ENCODE peak calls at places on chromosomes 11 and 22, in eight cellular contexts. R, S, J, L, W, C, N and H are unnamed samples.

GRCh38 chr11:65571940-65572339 is 398 bp upstream of the FAM89B start:
- DNase-seq in R (no peak), S (no peak), J (no peak), L (peak; percentile 88), W (no peak), C (peak; percentile 44), N (peak; percentile 82), H (peak; percentile 56)

GRCh38 chr22:36223504-36223903 is 15.8 kb downstream of the APOL2 start:
- DNase-seq in R (no peak), S (no peak), J (no peak), L (no peak), W (no peak), C (no peak), N (no peak), H (no peak)

GRCh38 chr11:107844041-107844440 is 14.5 kb downstream of the SLC35F2 start:
- DNase-seq in R (no peak), S (no peak), J (no peak), L (no peak), W (no peak), C (peak; percentile 52), N (no peak), H (peak; percentile 91)

GRCh38 chr11:120793806-120794479 is 230.0 kb upstream of the TBCEL start:
- DNase-seq in R (no peak), S (no peak), J (no peak), L (no peak), W (no peak), C (no peak), N (no peak), H (no peak)

GRCh38 chr22:38016182-38017078 is 32.1 kb upstream of the SOX10 start:
- DNase-seq in R (peak; percentile 73), S (no peak), J (no peak), L (peak; percentile 70), W (no peak), C (peak; percentile 58), N (no peak), H (no peak)

GRCh38 chr11:3893311-3893710 is 37.8 kb downstream of the STIM1 start:
- DNase-seq in R (no peak), S (no peak), J (no peak), L (no peak), W (no peak), C (no peak), N (no peak), H (no peak)

GRCh38 chr11:66617148-66617814 is 851 bp downstream of the RBM14 start:
- DNase-seq in R (peak; percentile 83), S (no peak), J (peak; percentile 92), L (no peak), W (peak; percentile 95), C (no peak), N (no peak), H (no peak)

GRCh38 chr11:133928628-133929059 is 28.1 kb downstream of the IGSF9B start:
- DNase-seq in R (no peak), S (no peak), J (no peak), L (peak; percentile 63), W (no peak), C (no peak), N (peak; percentile 64), H (no peak)

GRCh38 chr11:6864436-6864835 is 1.6 kb downstream of the OR10A2 start:
- DNase-seq in R (no peak), S (no peak), J (no peak), L (no peak), W (no peak), C (peak; percentile 58), N (no peak), H (no peak)

GRCh38 chr11:125932301-125932700 is 13.5 kb upstream of the VSIG10L2 start:
- DNase-seq in R (no peak), S (no peak), J (no peak), L (no peak), W (no peak), C (no peak), N (no peak), H (no peak)

GRCh38 chr11:31442086-31442485 is 67.3 kb downstream of the IMMP1L start:
- DNase-seq in R (no peak), S (no peak), J (no peak), L (no peak), W (no peak), C (no peak), N (no peak), H (no peak)

DNA sequence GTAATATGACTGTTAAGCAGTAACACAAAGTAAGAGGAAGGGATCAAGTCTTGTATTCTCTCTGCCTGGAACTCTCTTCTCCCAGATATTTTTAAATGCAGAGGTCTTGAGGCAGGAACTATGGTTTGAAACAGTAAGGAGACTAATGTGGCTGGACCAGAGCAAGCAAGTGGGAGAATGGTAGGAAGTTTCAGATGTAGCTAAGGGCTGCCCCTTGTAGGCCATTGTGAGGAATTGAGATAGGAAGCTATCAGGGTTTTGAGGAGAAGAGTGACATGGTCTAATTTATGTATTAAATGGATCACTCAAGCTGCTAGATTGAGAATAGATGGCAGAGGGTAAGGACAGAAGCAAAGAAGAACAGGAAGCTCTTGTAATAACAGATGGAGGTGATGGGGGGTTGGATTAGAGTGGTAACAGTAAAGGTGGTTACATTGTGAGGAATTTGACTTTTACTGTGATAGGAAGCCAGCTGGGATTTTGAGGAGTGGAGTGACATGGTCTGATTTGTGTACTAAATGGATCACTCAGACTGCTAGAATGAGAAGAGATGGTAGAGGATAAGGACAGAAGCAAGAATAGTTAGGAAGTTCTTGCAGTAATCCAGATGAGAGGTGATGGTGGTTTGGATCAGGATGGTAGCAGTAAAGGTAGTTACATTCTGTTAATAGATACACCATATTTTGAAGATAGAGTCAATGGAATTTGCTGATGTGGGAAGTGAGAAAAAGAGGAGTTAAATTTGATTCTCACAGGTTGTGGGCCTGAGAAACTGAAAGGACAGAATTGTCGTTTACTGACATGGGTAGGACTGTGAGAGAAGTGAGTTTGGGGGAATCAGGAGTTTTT is 63.0 kb downstream of the HIPK3 start:
- DNase-seq in R (no peak), S (no peak), J (no peak), L (no peak), W (no peak), C (no peak), N (no peak), H (no peak)
- H3K4me1 ChIP-seq in R (peaks cover 15% of the 10 kb centered on the region), S (peaks cover 14% of the 10 kb centered on the region), J (peaks cover 56% of the 10 kb centered on the region), L (peaks cover 2% of the 10 kb centered on the region), W (peaks cover 15% of the 10 kb centered on the region), C (peaks cover 16% of the 10 kb centered on the region), N (no peaks in the 10 kb centered on the region), H (no peaks in the 10 kb centered on the region)

GRCh38 chr11:70322653-70323052 is 52.2 kb downstream of the PPFIA1 start:
- DNase-seq in R (no peak), S (no peak), J (no peak), L (no peak), W (no peak), C (no peak), N (no peak), H (no peak)

GRCh38 chr11:70324354-70325115 is 54.0 kb downstream of the PPFIA1 start:
- DNase-seq in R (no peak), S (no peak), J (no peak), L (no peak), W (no peak), C (no peak), N (no peak), H (no peak)

GRCh38 chr11:70326365-70326803 is 55.9 kb downstream of the PPFIA1 start:
- DNase-seq in R (no peak), S (no peak), J (no peak), L (no peak), W (no peak), C (peak; percentile 70), N (no peak), H (no peak)

GRCh38 chr11:70326843-70327242 is 56.4 kb downstream of the PPFIA1 start:
- DNase-seq in R (no peak), S (no peak), J (no peak), L (no peak), W (no peak), C (no peak), N (no peak), H (no peak)

DNA sequence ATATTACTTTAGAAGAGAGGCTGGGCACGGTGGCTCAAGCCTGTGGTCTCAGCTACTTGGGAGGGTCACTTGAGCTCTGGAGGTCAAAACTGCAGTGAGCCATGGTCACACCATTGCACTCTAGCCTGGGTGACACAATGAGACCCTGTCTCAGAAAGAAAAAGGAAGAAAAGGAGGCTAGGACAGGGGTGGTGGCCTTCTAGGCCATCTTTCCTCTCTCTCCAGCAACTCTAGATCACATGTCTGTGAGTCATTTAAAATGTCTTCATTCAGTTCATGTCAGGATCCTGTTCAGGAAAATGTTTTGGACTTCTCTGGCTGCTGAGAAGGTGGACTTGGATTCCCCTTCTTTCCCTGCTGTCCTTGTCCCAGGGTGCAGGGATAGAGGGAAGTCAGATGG is 53.3 kb downstream of the PPFIA1 start:
- DNase-seq in R (no peak), S (no peak), J (no peak), L (no peak), W (no peak), C (peak; percentile 44), N (no peak), H (no peak)
- H3K4me1 ChIP-seq in R (peaks cover 7% of the 10 kb centered on the region), S (no peaks in the 10 kb centered on the region), J (peaks cover 46% of the 10 kb centered on the region), L (peaks cover 3% of the 10 kb centered on the region), W (peaks cover 3% of the 10 kb centered on the region), C (peaks cover 14% of the 10 kb centered on the region), N (peaks cover 4% of the 10 kb centered on the region), H (no peaks in the 10 kb centered on the region)

DNA sequence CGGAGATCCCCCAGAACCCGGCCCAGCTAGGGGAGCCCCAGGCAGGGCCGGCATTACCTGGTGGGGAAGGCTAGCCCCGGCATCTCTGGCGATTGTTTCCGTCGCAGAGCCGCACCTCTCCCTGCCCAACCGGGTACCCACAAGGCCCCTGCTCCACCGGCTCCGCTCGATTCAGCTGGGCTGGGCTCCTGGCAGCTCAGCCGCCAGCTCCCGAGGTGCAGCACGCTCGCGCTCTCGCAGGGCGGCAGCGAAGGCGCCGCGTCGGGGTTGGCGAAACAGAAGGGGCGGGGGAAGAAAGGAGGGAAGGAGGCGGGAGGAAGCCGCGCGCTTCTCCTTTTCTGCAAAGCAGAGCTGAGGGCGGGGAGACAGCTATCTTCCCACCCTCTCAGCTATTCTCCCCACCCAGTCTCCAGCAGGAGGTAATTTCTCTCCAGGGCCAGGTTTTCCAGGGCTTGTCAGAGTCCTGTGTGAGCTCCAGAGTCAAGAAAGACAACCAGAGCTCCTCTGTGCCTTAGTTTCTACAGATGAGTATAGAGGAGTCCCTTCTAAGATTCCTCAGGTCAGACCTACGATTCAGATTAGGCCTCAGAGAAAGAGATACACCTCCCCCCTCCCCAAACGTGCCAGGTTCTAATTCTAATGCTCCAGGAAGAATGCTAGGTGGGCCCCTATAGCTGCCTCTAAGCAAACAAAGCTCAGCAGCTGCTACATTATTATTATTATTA is 62.0 kb downstream of the PAK1 start:
- DNase-seq in R (peak; percentile 88), S (peak; percentile 58), J (peak; percentile 93), L (peak; percentile 95), W (peak; percentile 98), C (peak; percentile 82), N (peak; percentile 90), H (peak; percentile 84)
- H3K4me1 ChIP-seq in R (peaks cover 3% of the 10 kb centered on the region), S (no peaks in the 10 kb centered on the region), J (peaks cover 24% of the 10 kb centered on the region), L (peaks cover 7% of the 10 kb centered on the region), W (peaks cover 16% of the 10 kb centered on the region), C (peaks cover 14% of the 10 kb centered on the region), N (peaks cover 15% of the 10 kb centered on the region), H (peaks cover 31% of the 10 kb centered on the region)

GRCh38 chr11:20759541-20759940 is 90.2 kb downstream of the NELL1 start:
- DNase-seq in R (no peak), S (no peak), J (no peak), L (no peak), W (no peak), C (no peak), N (no peak), H (no peak)

DNA sequence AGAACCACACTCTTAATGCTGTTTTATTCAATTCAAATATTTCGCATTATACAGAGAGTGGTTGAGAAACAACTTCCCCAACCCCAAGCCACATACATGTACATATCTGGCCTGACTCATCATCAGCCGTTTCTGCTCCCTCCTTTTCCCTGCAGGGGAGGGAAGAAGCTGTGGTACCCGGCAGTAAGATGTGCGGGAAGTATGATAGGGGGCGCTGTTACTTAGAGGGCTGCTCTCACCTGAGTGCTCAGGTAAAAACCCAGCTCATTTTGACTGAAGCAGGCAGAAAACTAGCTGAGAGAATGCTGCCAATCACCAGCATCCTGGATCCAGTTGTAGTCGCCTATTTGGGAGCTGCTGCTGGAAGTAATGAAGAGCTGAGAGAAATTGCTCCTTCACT is 85.6 kb downstream of the NELL1 start:
- DNase-seq in R (no peak), S (peak; percentile 21), J (no peak), L (peak; percentile 80), W (no peak), C (no peak), N (peak; percentile 72), H (no peak)
- H3K4me1 ChIP-seq in R (no peaks in the 10 kb centered on the region), S (no peaks in the 10 kb centered on the region), J (no peaks in the 10 kb centered on the region), L (no peaks in the 10 kb centered on the region), W (no peaks in the 10 kb centered on the region), C (no peaks in the 10 kb centered on the region), N (no peaks in the 10 kb centered on the region), H (no peaks in the 10 kb centered on the region)